ENCODE peak calls at places on chromosomes 3 and 15, in six cellular contexts. U is CD4-positive, CD25-positive, alpha-beta regulatory T cell; T is ovary; L is upper lobe of right lung; G is SJSA1; X is cardiac muscle cell. R is an unnamed sample.

GRCh38 chr15:65369148-65369547 is 8.7 kb downstream of the IGDCC3 start:
- DNase-seq in U (no peak), X (no peak), T (no peak), G (no peak), L (peak), R (no peak)

GRCh38 chr15:47718474-47719440 is 1.5 kb downstream of the SEMA6D start:
- DNase-seq in G (peak), L (peak), X (peak), U (no peak), T (peak), R (no peak)

GRCh38 chr3:21446937-21447336 is 304.1 kb downstream of the ZNF385D start:
- DNase-seq in U (no peak), X (no peak), G (no peak), L (no peak), T (no peak), R (no peak)

GRCh38 chr15:89785771-89786135 is 9.6 kb downstream of the MESP2 start:
- DNase-seq in L (no peak), U (no peak), X (no peak), G (no peak), T (no peak), R (no peak)

GRCh38 chr3:56185827-56186226 is 282.4 kb downstream of the ERC2 start:
- DNase-seq in L (no peak), G (no peak), X (no peak), T (no peak), U (no peak), R (no peak)

GRCh38 chr3:107421170-107421792 is 44.0 kb downstream of the CCDC54 start:
- DNase-seq in U (peak), T (no peak), L (no peak), G (peak), X (peak), R (no peak)

GRCh38 chr3:116386168-116386567 is 59.1 kb downstream of the LSAMP start:
- DNase-seq in X (no peak), G (no peak), L (no peak), T (no peak), U (no peak), R (no peak)

GRCh38 chr3:136343873-136344281 is 93.7 kb downstream of the PCCB start:
- DNase-seq in U (no peak), G (peak), X (peak), T (peak), L (peak), R (peak)

GRCh38 chr3:94431831-94432230 is 369.0 kb downstream of the NSUN3 start:
- DNase-seq in L (no peak), G (no peak), U (no peak), X (no peak), T (no peak), R (no peak)

GRCh38 chr15:63200464-63201242 is 11.2 kb downstream of the RAB8B start:
- DNase-seq in G (no peak), T (no peak), U (no peak), X (no peak), L (no peak), R (no peak)

GRCh38 chr3:71443332-71443731 is 140.2 kb downstream of the FOXP1 start:
- DNase-seq in X (no peak), U (no peak), T (no peak), L (no peak), G (no peak), R (no peak)

GRCh38 chr3:71442648-71443047 is 140.9 kb downstream of the FOXP1 start:
- DNase-seq in U (no peak), G (no peak), T (no peak), L (no peak), X (no peak), R (no peak)

GRCh38 chr3:71444861-71445259 is 138.7 kb downstream of the FOXP1 start:
- DNase-seq in X (no peak), U (no peak), T (no peak), G (no peak), L (no peak), R (no peak)

GRCh38 chr3:71446260-71446659 is 137.3 kb downstream of the FOXP1 start:
- DNase-seq in G (no peak), T (no peak), L (no peak), X (no peak), U (no peak), R (no peak)

DNA sequence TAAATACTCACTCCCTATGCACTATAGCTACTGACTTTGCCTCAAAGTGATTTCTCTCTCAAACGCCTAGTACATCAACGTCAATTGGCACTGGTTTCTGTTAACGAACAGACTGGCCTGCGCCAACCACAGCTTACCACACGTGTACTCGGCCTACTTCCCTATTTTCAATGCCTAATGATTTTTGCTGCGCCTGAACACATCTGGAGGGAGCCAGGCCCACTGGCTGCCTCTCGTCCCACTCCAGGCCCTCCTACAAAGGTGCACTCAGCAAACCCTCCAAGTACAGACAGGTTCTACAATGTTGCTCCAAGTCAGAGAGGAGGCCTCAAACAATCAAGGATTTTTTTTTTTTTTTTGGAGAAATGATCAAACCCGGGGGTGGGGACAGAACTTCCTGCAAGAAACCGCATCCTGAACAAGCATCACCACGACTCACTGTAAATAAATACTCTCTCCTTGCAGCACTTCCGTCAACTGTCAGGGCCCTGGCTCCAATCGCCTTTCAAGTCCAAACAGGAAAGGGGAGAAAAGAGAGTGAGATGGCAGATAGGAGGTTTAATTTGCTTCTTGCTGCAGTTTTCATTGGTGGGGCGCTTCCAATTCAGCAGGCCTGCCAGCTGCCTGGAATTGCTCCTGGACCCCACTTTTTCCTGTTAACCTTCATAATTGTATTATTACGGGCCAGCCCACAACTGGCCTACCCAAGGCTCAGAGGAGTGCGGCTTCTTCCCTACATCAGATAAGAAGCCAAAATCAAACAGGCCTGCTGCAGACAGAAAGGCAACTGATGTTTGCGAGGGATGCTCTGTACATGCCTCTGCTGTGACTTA is 139.3 kb downstream of the FOXP1 start:
- DNase-seq in L (peak), U (peak), G (peak), T (no peak), X (no peak), R (no peak)
- H3K4me3 ChIP-seq in L (no peak), U (peak), G (no peak), T (no peak), X (no peak), R (no peak)

GRCh38 chr15:66953523-66954229 is 111.7 kb upstream of the SMAD3 start:
- DNase-seq in L (no peak), G (no peak), X (no peak), U (no peak), T (no peak), R (no peak)
- H3K27ac ChIP-seq in L (no peak), G (no peak), X (no peak), U (no peak), T (no peak), R (no peak)

GRCh38 chr15:72183781-72184164 is 13.8 kb downstream of the GRAMD2A start:
- DNase-seq in U (no peak), T (no peak), X (no peak), L (no peak), G (no peak), R (no peak)
- H3K4me3 ChIP-seq in U (no peak), T (no peak), X (no peak), L (peak), G (no peak), R (peak)

DNA sequence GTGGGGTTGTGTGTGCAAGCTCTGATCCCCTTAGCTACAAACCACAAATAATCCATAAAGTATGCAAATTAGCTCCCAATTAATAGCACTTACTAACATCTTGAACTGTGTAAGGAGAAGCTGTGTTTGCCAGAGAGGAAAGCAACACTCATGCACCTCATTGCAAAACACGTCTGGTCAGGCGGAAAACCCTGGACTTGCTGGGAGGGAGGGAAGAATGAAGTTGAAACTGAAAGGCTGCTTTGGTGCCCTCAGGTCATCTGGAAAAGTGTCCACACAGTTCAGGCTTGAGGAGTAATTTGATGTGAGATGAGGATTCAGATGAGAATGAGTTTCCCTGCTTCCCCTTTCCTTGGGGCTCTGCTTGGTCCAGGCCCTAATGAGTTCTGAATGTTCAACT is 185.5 kb upstream of the ANKRD28 start:
- DNase-seq in G (no peak), X (no peak), U (no peak), T (no peak), L (no peak), R (no peak)
- H3K27ac ChIP-seq in G (peak), X (no peak), U (no peak), T (no peak), L (peak), R (peak)

DNA sequence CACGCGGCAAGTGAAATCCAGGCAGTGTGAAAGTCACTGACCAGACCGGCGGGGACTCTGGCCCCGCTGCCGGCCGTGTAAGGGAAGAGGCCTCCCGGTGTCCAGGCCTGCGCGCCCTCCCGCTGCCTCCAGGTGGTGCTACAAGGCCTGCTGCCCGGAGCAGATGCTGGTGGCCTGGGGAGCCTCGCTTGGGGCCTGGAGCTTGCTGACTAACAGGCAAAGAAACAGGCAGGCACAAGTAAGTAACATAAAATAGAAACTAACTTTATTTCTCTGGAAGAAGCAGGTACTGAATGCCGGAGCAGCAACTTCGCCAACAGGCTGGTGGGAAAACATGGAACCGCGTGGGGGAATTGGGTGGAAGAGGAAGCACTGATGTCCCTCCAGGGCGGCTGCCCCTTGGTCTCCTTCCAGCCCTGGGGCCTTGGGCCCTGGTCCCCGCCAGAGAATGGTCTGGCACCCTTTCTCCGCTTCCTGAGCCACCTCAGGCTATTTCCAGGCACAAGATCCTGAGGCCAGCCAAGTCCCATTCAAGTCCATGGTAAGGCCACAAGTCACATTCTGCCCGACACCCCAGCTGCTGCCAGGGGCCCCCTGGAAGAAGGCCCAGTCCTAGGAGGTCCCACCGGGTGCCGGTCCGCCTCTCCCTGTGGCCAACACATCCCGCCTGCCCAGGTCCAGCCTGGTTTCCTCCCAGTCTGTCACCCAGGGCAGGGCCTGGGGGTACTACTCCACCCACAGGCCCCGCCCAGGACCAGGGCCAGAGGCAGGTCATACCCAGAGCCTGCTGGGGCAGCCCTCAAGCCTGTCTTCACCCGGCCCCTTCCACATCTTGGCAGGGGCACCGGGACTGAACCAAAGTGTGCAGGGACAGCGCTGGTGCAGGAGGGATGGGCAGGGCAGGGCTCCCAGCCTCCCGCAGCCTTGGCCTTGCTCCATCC is 45.0 kb downstream of the TNK2 start:
- DNase-seq in U (peak), G (peak), T (peak), L (peak), X (peak), R (peak)
- H3K4me3 ChIP-seq in U (no peak), G (no peak), T (no peak), L (no peak), X (no peak), R (no peak)

GRCh38 chr3:53856964-53857363 is 10.6 kb downstream of the IL17RB start:
- DNase-seq in G (no peak), U (no peak), L (no peak), T (no peak), X (no peak), R (no peak)

GRCh38 chr3:53860196-53860595 is 13.8 kb downstream of the IL17RB start:
- DNase-seq in G (no peak), T (no peak), X (no peak), L (no peak), U (no peak), R (no peak)

GRCh38 chr3:53859178-53859577 is 12.8 kb downstream of the IL17RB start:
- DNase-seq in X (no peak), L (no peak), G (no peak), T (no peak), U (no peak), R (no peak)

GRCh38 chr3:53862241-53862640 is 15.9 kb downstream of the IL17RB start:
- DNase-seq in U (no peak), T (no peak), G (no peak), L (no peak), X (no peak), R (no peak)

GRCh38 chr3:53858096-53858741 is 11.9 kb downstream of the IL17RB start:
- DNase-seq in X (no peak), T (no peak), U (no peak), L (no peak), G (no peak), R (no peak)
- H3K27ac ChIP-seq in X (no peak), T (no peak), U (no peak), L (no peak), G (no peak), R (no peak)

DNA sequence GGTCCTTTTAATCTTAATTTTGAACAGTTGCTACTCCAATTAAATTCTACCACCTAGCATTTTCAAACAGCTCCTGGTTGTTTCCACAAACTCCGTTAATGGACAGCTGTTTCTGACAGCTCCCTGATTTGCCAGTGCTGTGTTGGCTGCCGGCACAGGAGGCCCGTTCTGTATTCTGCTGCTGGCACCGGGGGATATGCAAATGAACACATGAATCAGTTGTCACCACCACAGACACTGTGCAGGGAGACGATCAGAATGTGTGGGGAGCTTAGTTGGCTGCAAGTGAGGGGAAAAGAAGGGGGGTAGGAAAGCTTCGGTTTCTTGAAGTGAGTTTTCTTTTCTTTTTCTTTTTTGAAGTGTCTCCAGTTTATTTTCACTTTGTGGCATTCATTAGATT is 438.6 kb upstream of the ARRDC4 start:
- DNase-seq in X (peak), T (no peak), G (no peak), L (no peak), U (no peak), R (peak)
- H3K4me3 ChIP-seq in X (no peak), T (no peak), G (no peak), L (peak), U (no peak), R (peak)

DNA sequence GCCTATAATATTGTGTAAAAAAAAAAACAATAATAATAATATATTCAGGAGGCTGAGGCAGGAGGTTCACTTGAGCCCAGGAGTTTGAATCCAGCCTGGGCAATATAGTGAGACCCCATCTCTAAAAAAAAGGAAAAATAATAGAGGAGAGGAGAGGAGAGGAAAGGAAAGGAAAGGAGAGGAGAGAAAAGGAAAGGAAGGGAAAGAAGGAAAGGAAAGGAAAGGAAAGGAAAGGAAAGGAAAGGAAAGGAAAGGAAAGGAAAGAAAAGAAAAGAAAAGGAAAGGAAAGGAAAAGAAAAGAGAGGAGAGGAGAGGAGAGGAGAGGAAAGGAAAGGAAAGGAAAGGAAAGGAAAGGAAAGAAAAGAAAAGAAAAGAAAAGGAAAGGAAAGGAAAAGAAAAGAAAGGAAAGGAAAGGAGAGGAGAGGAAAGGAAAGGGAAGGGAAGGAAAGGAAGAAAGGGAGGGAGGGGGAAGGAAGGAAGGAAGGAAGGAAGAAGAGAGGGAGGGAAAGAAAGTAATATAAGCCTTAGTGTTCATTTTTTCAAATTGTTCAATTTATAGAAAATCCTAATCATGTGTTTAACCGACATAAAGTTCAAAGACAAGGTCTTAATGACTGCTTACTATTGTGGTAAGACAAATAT is 191.1 kb downstream of the MECOM start:
- DNase-seq in L (no peak), T (no peak), U (no peak), X (no peak), G (no peak), R (no peak)
- H3K27ac ChIP-seq in L (no peak), T (no peak), U (no peak), X (no peak), G (no peak), R (no peak)

GRCh38 chr3:81375921-81376320 is 385.5 kb downstream of the GBE1 start:
- DNase-seq in X (no peak), T (no peak), L (no peak), U (no peak), G (no peak), R (no peak)

GRCh38 chr3:81382470-81382869 is 379.0 kb downstream of the GBE1 start:
- DNase-seq in L (no peak), T (no peak), U (no peak), X (no peak), G (no peak), R (no peak)

GRCh38 chr3:81380234-81380633 is 381.2 kb downstream of the GBE1 start:
- DNase-seq in T (no peak), U (no peak), L (no peak), G (no peak), X (no peak), R (no peak)

GRCh38 chr3:81378552-81379288 is 382.7 kb downstream of the GBE1 start:
- DNase-seq in X (no peak), L (no peak), T (no peak), U (no peak), G (no peak), R (no peak)
- H3K4me3 ChIP-seq in X (no peak), L (no peak), T (no peak), U (no peak), G (no peak), R (no peak)

R was measured in left ventricle myocardium inferior.